ENCODE peak calls at places on chromosomes 7 and 10, in ten cellular contexts. D is spleen, X is left ventricle myocardium inferior, S is tibial artery, P is psoas muscle, I is RWPE1, U is fibroblast of the aortic adventitia, C is HFFc6, A is GM23338, O is heart right ventricle. B is an unnamed sample.

GRCh38 chr10:74021248-74022055 is 23.5 kb downstream of the VCL start:
- DNase-seq in D (no peak), X (no peak), S (no peak), P (no peak), I (peak), U (peak), C (peak), A (no peak), O (no peak), B (no peak)

GRCh38 chr7:18278306-18278705 is 217.2 kb upstream of the HDAC9 start:
- DNase-seq in D (no peak), X (no peak), S (no peak), P (no peak), I (no peak), U (no peak), C (no peak), A (no peak), O (no peak), B (no peak)

GRCh38 chr10:30583778-30584415 is 45.7 kb downstream of the LYZL2 start:
- DNase-seq in D (no peak), X (peak), S (peak), P (peak), I (peak), U (peak), C (peak), A (no peak), O (peak), B (peak)

GRCh38 chr7:70744414-70744942 is 387.5 kb upstream of the GALNT17 start:
- DNase-seq in D (no peak), X (no peak), S (no peak), P (no peak), I (no peak), U (no peak), C (no peak), A (no peak), O (no peak), B (no peak)

GRCh38 chr7:107171496-107171895 is 2.7 kb downstream of the HBP1 start:
- DNase-seq in D (no peak), X (no peak), S (peak), P (no peak), I (no peak), U (no peak), C (no peak), A (no peak), O (no peak), B (no peak)

GRCh38 chr7:157250605-157251228 is 86.1 kb upstream of the DNAJB6 start:
- DNase-seq in D (no peak), X (no peak), S (no peak), P (no peak), I (peak), U (peak), C (peak), A (peak), O (peak), B (no peak)

GRCh38 chr7:135704698-135705097 is 23.3 kb downstream of the SLC13A4 start:
- DNase-seq in D (no peak), X (no peak), S (no peak), P (no peak), I (no peak), U (no peak), C (no peak), A (no peak), O (no peak), B (no peak)

GRCh38 chr10:13717571-13717935 is 130.8 kb downstream of the PRPF18 start:
- DNase-seq in D (no peak), X (no peak), S (no peak), P (no peak), I (peak), U (no peak), C (no peak), A (no peak), O (no peak), B (no peak)

GRCh38 chr7:149355390-149356048 is 93.5 kb downstream of the ZNF783 start:
- DNase-seq in D (no peak), X (no peak), S (no peak), P (no peak), I (peak), U (no peak), C (peak), A (peak), O (no peak), B (no peak)

GRCh38 chr10:33273295-33274002 is 61.0 kb downstream of the NRP1 start:
- DNase-seq in D (no peak), X (peak), S (peak), P (peak), I (peak), U (peak), C (peak), A (peak), O (peak), B (peak)

GRCh38 chr7:1713502-1714484 is 43.7 kb downstream of the ELFN1 start:
- DNase-seq in D (peak), X (peak), S (no peak), P (no peak), I (no peak), U (no peak), C (no peak), A (peak), O (peak), B (no peak)

GRCh38 chr7:11239311-11239710 is 265.6 kb downstream of the PHF14 start:
- DNase-seq in D (no peak), X (no peak), S (no peak), P (no peak), I (no peak), U (peak), C (no peak), A (no peak), O (no peak), B (no peak)

GRCh38 chr7:93902777-93903423 is 3.5 kb upstream of the GNGT1 start:
- DNase-seq in D (no peak), X (no peak), S (no peak), P (no peak), I (peak), U (peak), C (no peak), A (peak), O (peak), B (no peak)

GRCh38 chr10:24374134-24374915 is 165.4 kb downstream of the KIAA1217 start:
- DNase-seq in D (no peak), X (no peak), S (no peak), P (no peak), I (no peak), U (peak), C (peak), A (no peak), O (no peak), B (no peak)

GRCh38 chr10:121935702-121936101 is 7.9 kb upstream of the ATE1 start:
- DNase-seq in D (no peak), X (no peak), S (no peak), P (no peak), I (no peak), U (peak), C (no peak), A (no peak), O (no peak), B (no peak)

GRCh38 chr10:127973810-127974311 is 67.0 kb downstream of the PTPRE start:
- DNase-seq in D (no peak), X (no peak), S (no peak), P (no peak), I (no peak), U (no peak), C (no peak), A (peak), O (no peak), B (no peak)

GRCh38 chr7:93011351-93012294 is 106.2 kb downstream of the SAMD9 start:
- DNase-seq in D (no peak), X (no peak), S (no peak), P (no peak), I (peak), U (peak), C (peak), A (no peak), O (no peak), B (no peak)

GRCh38 chr10:80161321-80162084 is 29.0 kb downstream of the PLAC9 start:
- DNase-seq in D (no peak), X (no peak), S (no peak), P (no peak), I (no peak), U (no peak), C (no peak), A (peak), O (no peak), B (no peak)

GRCh38 chr10:44205072-44205471 is 179.8 kb downstream of the CXCL12 start:
- DNase-seq in D (no peak), X (no peak), S (no peak), P (no peak), I (no peak), U (peak), C (no peak), A (no peak), O (no peak), B (no peak)

GRCh38 chr10:117441812-117442443 is 66.7 kb upstream of the PDZD8 start:
- DNase-seq in D (peak), X (no peak), S (peak), P (no peak), I (peak), U (peak), C (peak), A (no peak), O (no peak), B (no peak)

GRCh38 chr10:70685461-70685911 is 13.2 kb downstream of the ADAMTS14 start:
- DNase-seq in D (no peak), X (no peak), S (no peak), P (no peak), I (no peak), U (no peak), C (no peak), A (no peak), O (no peak), B (no peak)

GRCh38 chr7:35854311-35854710 is 53.5 kb downstream of the SEPTIN7 start:
- DNase-seq in D (no peak), X (no peak), S (no peak), P (no peak), I (no peak), U (no peak), C (no peak), A (no peak), O (no peak), B (no peak)

GRCh38 chr7:37433166-37433565 is 15.5 kb downstream of the ELMO1 start:
- DNase-seq in D (no peak), X (no peak), S (no peak), P (no peak), I (no peak), U (no peak), C (no peak), A (peak), O (no peak), B (no peak)

GRCh38 chr10:14360951-14361350 is 30.2 kb upstream of the FRMD4A start:
- DNase-seq in D (no peak), X (no peak), S (no peak), P (no peak), I (no peak), U (no peak), C (no peak), A (no peak), O (no peak), B (no peak)

GRCh38 chr7:70458195-70458695 is 673.7 kb upstream of the GALNT17 start:
- DNase-seq in D (no peak), X (no peak), S (no peak), P (no peak), I (no peak), U (no peak), C (no peak), A (no peak), O (no peak), B (no peak)

GRCh38 chr10:86305521-86305920 is 61.1 kb downstream of the GRID1 start:
- DNase-seq in D (peak), X (no peak), S (peak), P (no peak), I (no peak), U (no peak), C (no peak), A (no peak), O (no peak), B (no peak)

GRCh38 chr7:25116621-25117020 is 8.4 kb downstream of the CYCS start:
- DNase-seq in D (no peak), X (no peak), S (no peak), P (no peak), I (no peak), U (no peak), C (no peak), A (peak), O (no peak), B (no peak)

GRCh38 chr7:90210925-90211324 is 615 bp upstream of the STEAP2 start:
- DNase-seq in D (no peak), X (no peak), S (no peak), P (no peak), I (no peak), U (no peak), C (no peak), A (peak), O (no peak), B (no peak)

GRCh38 chr10:82856953-82857352 is 982.0 kb downstream of the NRG3 start:
- DNase-seq in D (no peak), X (no peak), S (no peak), P (no peak), I (no peak), U (no peak), C (no peak), A (no peak), O (no peak), B (no peak)

GRCh38 chr10:109429956-109430760 is 493.2 kb downstream of the XPNPEP1 start:
- DNase-seq in D (no peak), X (no peak), S (peak), P (no peak), I (no peak), U (peak), C (peak), A (no peak), O (no peak), B (no peak)

GRCh38 chr7:98284335-98285036 is 3.0 kb downstream of the BRI3 start:
- DNase-seq in D (peak), X (peak), S (peak), P (peak), I (peak), U (peak), C (peak), A (no peak), O (peak), B (peak)

GRCh38 chr7:12524794-12525386 is 45.6 kb upstream of the SCIN start:
- DNase-seq in D (no peak), X (no peak), S (no peak), P (no peak), I (peak), U (peak), C (peak), A (peak), O (no peak), B (no peak)

GRCh38 chr7:50505553-50505952 is 55.4 kb upstream of the FIGNL1 start:
- DNase-seq in D (peak), X (no peak), S (no peak), P (no peak), I (no peak), U (no peak), C (no peak), A (no peak), O (no peak), B (no peak)
- TF ChIP-seq CTCF in D (no peak), X (no peak), S (no peak), P (no peak), I (no peak), U (no peak), C (no peak), A (no peak), O (no peak), B (no peak)

GRCh38 chr10:58414270-58415041 is 29.2 kb downstream of the TFAM start:
- DNase-seq in D (no peak), X (no peak), S (no peak), P (no peak), I (peak), U (peak), C (peak), A (peak), O (peak), B (no peak)
- TF ChIP-seq CTCF in D (no peak), X (peak), S (peak), P (peak), I (peak), U (peak), C (peak), A (peak), O (peak), B (no peak)

GRCh38 chr7:86908948-86909347 is 150.5 kb downstream of the ELAPOR2 start:
- DNase-seq in D (no peak), X (no peak), S (no peak), P (no peak), I (no peak), U (peak), C (no peak), A (peak), O (no peak), B (no peak)

GRCh38 chr7:86916277-86916825 is 143.1 kb downstream of the ELAPOR2 start:
- DNase-seq in D (no peak), X (no peak), S (no peak), P (no peak), I (no peak), U (no peak), C (no peak), A (no peak), O (no peak), B (no peak)

GRCh38 chr7:86913709-86914108 is 145.7 kb downstream of the ELAPOR2 start:
- DNase-seq in D (no peak), X (no peak), S (no peak), P (no peak), I (no peak), U (peak), C (peak), A (no peak), O (no peak), B (no peak)

GRCh38 chr7:86914468-86915054 is 144.9 kb downstream of the ELAPOR2 start:
- DNase-seq in D (no peak), X (no peak), S (no peak), P (no peak), I (peak), U (peak), C (no peak), A (peak), O (no peak), B (no peak)

GRCh38 chr7:86911703-86912102 is 147.8 kb downstream of the ELAPOR2 start:
- DNase-seq in D (no peak), X (no peak), S (no peak), P (no peak), I (no peak), U (no peak), C (no peak), A (peak), O (no peak), B (no peak)
- TF ChIP-seq CTCF in D (no peak), X (no peak), S (no peak), P (no peak), I (no peak), U (no peak), C (no peak), A (peak), O (no peak), B (no peak)

GRCh38 chr10:101286248-101287046 is 57.2 kb upstream of the LBX1 start:
- DNase-seq in D (no peak), X (no peak), S (no peak), P (no peak), I (no peak), U (no peak), C (no peak), A (no peak), O (no peak), B (no peak)

GRCh38 chr10:101289541-101289940 is 60.3 kb upstream of the LBX1 start:
- DNase-seq in D (no peak), X (no peak), S (no peak), P (no peak), I (no peak), U (no peak), C (no peak), A (no peak), O (no peak), B (no peak)

GRCh38 chr10:101290415-101290814 is 61.2 kb upstream of the LBX1 start:
- DNase-seq in D (no peak), X (no peak), S (no peak), P (no peak), I (no peak), U (no peak), C (no peak), A (no peak), O (no peak), B (no peak)

GRCh38 chr10:101287183-101287830 is 58.0 kb upstream of the LBX1 start:
- DNase-seq in D (no peak), X (no peak), S (no peak), P (no peak), I (no peak), U (no peak), C (no peak), A (no peak), O (no peak), B (no peak)

GRCh38 chr10:101287922-101288638 is 58.8 kb upstream of the LBX1 start:
- DNase-seq in D (no peak), X (no peak), S (no peak), P (no peak), I (no peak), U (peak), C (no peak), A (peak), O (no peak), B (no peak)
- TF ChIP-seq CTCF in D (no peak), X (peak), S (no peak), P (peak), I (no peak), U (peak), C (no peak), A (peak), O (peak), B (no peak)

B was measured in omental fat pad.